ENCODE peak calls at places on chromosomes 11 and 22, in four cellular contexts. X, B, R and T are unnamed samples.

GRCh38 chr11:27913650-27914049 is 194.3 kb downstream of the KIF18A start:
- DNase-seq in X (peak), B (no peak), R (no peak), T (no peak)

GRCh38 chr11:58958500-58958899 is 19.2 kb downstream of the GLYATL1 start:
- DNase-seq in X (no peak), B (no peak), R (no peak), T (no peak)

GRCh38 chr11:23976776-23977380 is 520.0 kb upstream of the LUZP2 start:
- DNase-seq in X (no peak), B (no peak), R (no peak), T (no peak)

GRCh38 chr22:33401291-33401690 is 343.1 kb upstream of the SYN3 start:
- DNase-seq in X (no peak), B (no peak), R (no peak), T (no peak)

GRCh38 chr22:29310863-29311339 is 4.5 kb downstream of the GAS2L1 start:
- DNase-seq in X (peak), B (peak), R (peak), T (peak)

GRCh38 chr11:69536406-69536805 is 54.9 kb downstream of the LINC01488 start:
- DNase-seq in X (no peak), B (no peak), R (no peak), T (no peak)

GRCh38 chr11:68090706-68091105 is 30.5 kb downstream of the CHKA start:
- DNase-seq in X (no peak), B (no peak), R (no peak), T (no peak)

GRCh38 chr22:37844904-37845334 is 785 bp upstream of the ANKRD54 start:
- DNase-seq in X (no peak), B (no peak), R (no peak), T (no peak)

DNA sequence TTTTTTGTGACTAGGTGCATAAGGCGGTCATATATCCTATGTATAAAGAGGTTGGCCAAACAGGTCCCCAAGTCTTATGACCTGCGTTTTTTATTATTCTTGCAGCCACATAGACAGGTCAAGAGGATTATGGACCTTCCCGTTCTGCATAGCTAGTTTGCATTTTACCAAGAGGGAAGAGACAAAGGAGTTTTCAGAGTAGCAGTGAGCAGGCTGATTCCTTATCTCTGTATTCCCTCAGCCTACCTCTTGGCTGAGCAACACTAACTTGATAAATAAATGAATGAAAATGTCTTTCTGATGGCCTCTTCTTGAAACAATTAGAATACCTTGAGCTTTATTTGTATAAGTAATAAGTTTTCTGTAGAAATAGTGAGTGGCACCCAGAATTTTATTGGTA is 180.5 kb downstream of the WNT11 start:
- DNase-seq in X (no peak), B (no peak), R (no peak), T (no peak)
- TF ChIP-seq CTCF in X (no peak), B (no peak), R (no peak), T (no peak)

GRCh38 chr22:42074153-42074750 is at the start of gene PHETA2:
- DNase-seq in X (no peak), B (peak), R (no peak), T (no peak)
- TF ChIP-seq CTCF in X (peak), B (peak), R (peak), T (peak)

DNA sequence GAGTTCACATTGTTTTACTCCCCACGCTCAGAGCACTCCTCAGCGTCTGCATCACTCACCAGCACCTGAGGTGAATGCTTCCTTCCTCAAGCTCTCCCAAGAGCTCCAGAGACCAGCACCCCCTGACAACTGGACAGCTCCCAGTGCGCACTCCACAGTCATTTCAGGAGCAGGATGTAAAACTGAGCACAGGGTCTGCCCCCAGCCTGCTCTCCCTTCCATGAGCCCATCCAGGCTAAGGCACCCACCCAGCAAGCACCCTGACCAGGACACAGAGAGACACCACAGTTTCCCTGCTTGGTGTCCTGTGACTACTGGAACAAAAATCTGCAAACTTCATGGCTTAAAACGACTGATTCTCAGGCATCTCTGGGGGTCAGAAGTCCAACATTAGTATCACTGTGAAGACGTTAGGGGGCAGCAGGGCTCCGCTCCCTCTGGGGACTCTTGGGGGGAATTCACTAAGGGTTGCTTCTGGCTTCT is 3.3 kb downstream of the SCGB1D2 start:
- DNase-seq in X (peak), B (no peak), R (peak), T (peak)
- TF ChIP-seq CTCF in X (peak), B (no peak), R (no peak), T (no peak)

DNA sequence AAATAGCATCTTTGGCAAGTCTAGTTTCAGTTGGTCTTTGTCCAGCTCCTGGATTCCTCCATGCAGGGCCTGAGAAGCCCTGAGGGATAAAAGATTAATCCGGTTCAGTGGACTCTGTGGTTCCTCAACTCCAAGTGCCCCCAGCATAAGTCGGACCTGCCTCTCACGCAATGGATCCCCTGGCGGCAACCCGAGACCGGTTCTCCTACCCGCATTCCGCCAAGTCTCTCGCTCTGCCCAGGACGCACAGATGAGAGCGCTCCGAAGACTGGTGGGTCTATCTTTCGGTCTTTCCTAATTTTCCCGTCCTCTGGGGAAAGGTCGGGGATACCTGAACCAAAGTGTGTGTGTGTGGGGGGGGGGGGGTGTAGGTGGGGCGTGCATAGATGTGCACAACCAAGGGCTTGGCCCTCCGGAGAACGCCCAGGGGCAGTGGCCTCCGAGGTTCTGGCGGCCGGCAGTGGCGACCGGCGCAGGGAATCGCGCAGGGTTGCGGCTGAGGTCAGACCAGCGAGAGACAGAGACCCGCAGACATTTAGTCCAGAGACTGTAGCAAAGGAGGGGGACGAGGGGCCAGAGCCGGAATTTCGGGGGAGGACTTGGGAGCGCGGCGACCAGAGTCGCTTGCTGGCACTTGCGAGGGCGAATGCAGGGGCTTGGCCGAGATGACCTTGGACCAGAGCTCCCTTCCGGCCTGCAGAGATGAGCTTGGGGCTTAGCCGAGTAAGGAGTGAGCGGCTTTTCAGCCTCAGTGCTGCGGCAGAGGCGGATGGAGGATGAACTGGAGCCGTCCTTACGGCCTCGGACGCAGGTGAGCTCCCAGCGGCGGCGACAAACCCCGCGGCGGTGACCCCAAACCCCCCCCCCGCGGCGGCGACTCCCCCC is 712 bp upstream of the SLC2A11 start:
- DNase-seq in X (peak), B (peak), R (peak), T (no peak)
- TF ChIP-seq CTCF in X (no peak), B (no peak), R (peak), T (no peak)